ENCODE peak calls at places on chromosome 5, in six cellular contexts. B is MM.1S; C is AG04450; P is lower leg skin; Q is Peyer's patch; S is CD8-positive, alpha-beta T cell. W is an unnamed sample.

GRCh38 chr5:151675225-151675955 is 11.3 kb downstream of the SPARC start:
- DNase-seq in B (no peak), C (no peak), P (no peak), Q (no peak), S (no peak), W (no peak)

GRCh38 chr5:103010120-103010666 is 109.7 kb downstream of the GIN1 start:
- DNase-seq in B (no peak), C (no peak), P (no peak), Q (no peak), S (no peak), W (no peak)

GRCh38 chr5:113204525-113205161 is 228.0 kb downstream of the DCP2 start:
- DNase-seq in B (no peak), C (no peak), P (peak), Q (peak), S (no peak), W (no peak)

GRCh38 chr5:68086857-68087256 is 128.7 kb upstream of the PIK3R1 start:
- DNase-seq in B (no peak), C (peak), P (no peak), Q (peak), S (no peak), W (no peak)

GRCh38 chr5:135243194-135244191 is 155.5 kb downstream of the MACROH2A1 start:
- DNase-seq in B (no peak), C (no peak), P (peak), Q (peak), S (no peak), W (peak)

GRCh38 chr5:6710078-6710477 is 3.2 kb upstream of the TENT4A start:
- DNase-seq in B (no peak), C (no peak), P (no peak), Q (no peak), S (no peak), W (no peak)

GRCh38 chr5:93886098-93886806 is 144.9 kb upstream of the POU5F2 start:
- DNase-seq in B (no peak), C (no peak), P (no peak), Q (no peak), S (no peak), W (no peak)

GRCh38 chr5:38323645-38324295 is 65.4 kb downstream of the EGFLAM start:
- DNase-seq in B (no peak), C (no peak), P (no peak), Q (no peak), S (no peak), W (no peak)

GRCh38 chr5:1743769-1744085 is 55.9 kb downstream of the MRPL36 start:
- DNase-seq in B (no peak), C (no peak), P (peak), Q (peak), S (no peak), W (peak)

GRCh38 chr5:176796411-176796810 is 13.9 kb upstream of the UNC5A start:
- DNase-seq in B (no peak), C (no peak), P (no peak), Q (no peak), S (no peak), W (no peak)

GRCh38 chr5:1380910-1381309 is 36.0 kb upstream of the CLPTM1L start:
- DNase-seq in B (no peak), C (no peak), P (no peak), Q (no peak), S (no peak), W (no peak)

GRCh38 chr5:76690704-76691469 is 25.0 kb upstream of the F2R start:
- DNase-seq in B (no peak), C (no peak), P (no peak), Q (no peak), S (no peak), W (no peak)

GRCh38 chr5:125891326-125891725 is 531.9 kb upstream of the GRAMD2B start:
- DNase-seq in B (no peak), C (no peak), P (no peak), Q (no peak), S (no peak), W (no peak)

GRCh38 chr5:68359699-68360098 is 144.1 kb downstream of the PIK3R1 start:
- DNase-seq in B (no peak), C (no peak), P (no peak), Q (no peak), S (no peak), W (no peak)

GRCh38 chr5:442335-443238 is at the start of gene EXOC3:
- DNase-seq in B (peak), C (peak), P (peak), Q (peak), S (peak), W (peak)

GRCh38 chr5:153905214-153905613 is 133.5 kb downstream of the FAM114A2 start:
- DNase-seq in B (no peak), C (no peak), P (no peak), Q (no peak), S (no peak), W (no peak)

GRCh38 chr5:111857633-111858032 is 100.6 kb upstream of the NREP start:
- DNase-seq in B (no peak), C (no peak), P (no peak), Q (no peak), S (no peak), W (no peak)

GRCh38 chr5:111857067-111857466 is 100.1 kb upstream of the NREP start:
- DNase-seq in B (no peak), C (no peak), P (no peak), Q (no peak), S (no peak), W (no peak)

GRCh38 chr5:111859533-111860270 is 102.7 kb upstream of the NREP start:
- DNase-seq in B (no peak), C (peak), P (no peak), Q (no peak), S (no peak), W (no peak)

GRCh38 chr5:111855356-111855755 is 98.4 kb upstream of the NREP start:
- DNase-seq in B (no peak), C (no peak), P (no peak), Q (no peak), S (no peak), W (no peak)

DNA sequence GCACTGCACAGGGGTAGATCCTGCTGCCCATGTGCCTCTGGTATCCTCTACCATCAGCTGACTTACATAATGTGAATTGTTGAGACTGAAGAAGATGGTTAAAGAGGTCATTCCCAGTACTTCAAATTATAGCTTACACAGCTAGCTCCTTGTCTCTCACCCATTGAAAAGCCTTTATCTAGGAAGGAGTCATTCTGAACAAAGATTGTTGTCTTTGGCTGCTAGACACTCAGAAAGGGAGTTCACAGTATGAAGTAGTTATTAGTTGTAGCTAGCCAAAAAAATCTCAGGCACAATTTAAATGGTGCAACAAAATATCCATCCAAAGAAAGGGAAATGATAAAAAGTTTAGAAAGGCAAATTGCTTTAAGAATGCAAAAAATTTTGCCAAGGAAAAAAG is 102.0 kb upstream of the NREP start:
- DNase-seq in B (no peak), C (no peak), P (no peak), Q (no peak), S (no peak), W (no peak)
- TF ChIP-seq CTCF in B (no peak), C (no peak), P (no peak), Q (no peak), S (no peak), W (no peak)

GRCh38 chr5:164597293-164597900 is 1092.0 kb downstream of the MAT2B start:
- DNase-seq in B (peak), C (no peak), P (no peak), Q (no peak), S (no peak), W (no peak)
- TF ChIP-seq CTCF in B (peak), C (peak), P (no peak), Q (peak), S (no peak), W (no peak)

GRCh38 chr5:17185349-17185748 is 32.1 kb upstream of the BASP1 start:
- DNase-seq in B (no peak), C (no peak), P (no peak), Q (no peak), S (no peak), W (no peak)
- TF ChIP-seq CTCF in B (no peak), C (no peak), P (no peak), Q (no peak), S (no peak), W (no peak)

DNA sequence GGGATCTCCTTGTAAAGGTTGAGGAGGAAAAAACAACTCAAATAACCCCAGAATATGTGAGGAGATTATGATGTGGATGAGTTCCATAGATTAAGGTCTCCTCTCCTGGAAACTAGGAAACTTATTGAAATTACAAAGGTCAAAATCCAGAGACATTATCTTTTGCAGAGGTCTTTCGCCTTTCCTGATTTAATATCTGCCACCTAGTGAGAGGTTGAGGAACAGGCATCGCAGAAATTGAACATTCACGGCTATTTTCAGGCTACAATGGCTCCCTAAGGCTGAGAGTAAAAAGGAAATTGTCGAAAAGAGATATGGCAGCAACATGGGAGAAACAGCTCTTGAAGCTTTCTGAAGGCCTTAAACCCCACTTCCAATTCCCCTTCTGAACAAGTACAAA is 127.5 kb upstream of the PLCXD3 start:
- DNase-seq in B (no peak), C (no peak), P (no peak), Q (no peak), S (no peak), W (no peak)
- TF ChIP-seq CTCF in B (peak), C (peak), P (no peak), Q (no peak), S (no peak), W (no peak)

DNA sequence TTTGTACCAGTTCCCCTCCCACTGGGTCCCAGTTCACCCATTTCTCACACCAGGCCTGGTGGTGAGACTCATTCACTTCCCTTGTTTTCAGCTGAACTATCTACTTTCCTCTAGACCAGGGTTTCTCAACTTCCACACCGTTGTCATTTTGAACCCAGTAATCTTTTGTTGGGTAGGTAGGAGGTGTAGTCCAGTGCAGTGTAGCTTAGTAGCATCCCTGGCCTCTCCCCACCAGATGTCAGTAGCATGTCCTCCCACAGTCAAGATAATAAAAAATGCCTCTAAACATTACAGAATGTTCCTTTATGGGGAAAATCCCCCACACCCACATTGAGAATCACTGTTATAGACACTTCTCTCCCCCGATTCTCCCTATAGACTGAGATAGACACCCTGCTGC is 299.1 kb downstream of the EPB41L4A start:
- DNase-seq in B (no peak), C (no peak), P (no peak), Q (no peak), S (no peak), W (no peak)
- TF ChIP-seq CTCF in B (no peak), C (no peak), P (no peak), Q (no peak), S (no peak), W (no peak)

DNA sequence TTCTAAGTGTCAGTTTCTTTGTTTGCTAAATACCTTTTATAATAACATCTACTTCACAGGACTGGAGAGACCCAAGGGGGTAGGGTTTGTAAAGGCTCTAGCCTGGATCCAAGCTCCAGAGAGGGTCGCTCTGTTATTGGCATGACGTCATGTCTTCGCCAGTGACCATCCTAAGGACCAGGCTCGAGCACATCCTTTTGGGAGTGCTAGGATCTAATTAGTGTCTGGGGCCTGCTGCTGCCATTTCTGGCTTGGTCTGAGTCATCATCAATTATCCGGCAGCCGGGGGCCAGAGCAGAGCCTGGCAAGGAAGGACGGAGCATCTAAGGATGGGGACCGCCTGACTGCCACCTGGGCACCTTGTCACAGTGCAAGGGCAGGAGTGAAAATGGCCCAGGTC is 153.0 kb downstream of the NSG2 start:
- DNase-seq in B (no peak), C (no peak), P (peak), Q (no peak), S (no peak), W (no peak)
- TF ChIP-seq CTCF in B (no peak), C (no peak), P (no peak), Q (no peak), S (no peak), W (no peak)

DNA sequence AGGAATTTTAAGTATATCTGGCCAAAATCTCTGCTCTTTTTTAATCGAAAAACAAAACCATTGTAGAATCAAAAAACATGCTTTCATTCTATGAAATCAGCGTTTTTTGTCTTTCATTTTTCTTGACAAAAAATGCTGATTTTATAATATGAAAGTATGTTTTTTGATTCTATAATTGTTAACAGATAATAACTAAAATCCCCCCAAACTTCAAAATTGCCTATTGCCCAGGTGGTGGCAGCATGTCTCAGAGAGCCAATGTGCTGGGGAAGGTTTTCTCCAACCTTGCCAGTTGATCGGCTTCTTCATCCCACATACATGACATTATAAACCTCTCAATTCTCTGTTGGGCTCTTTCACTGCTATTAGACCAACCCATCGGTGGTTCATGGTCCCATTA is 5.1 kb upstream of the SMIM15 start:
- DNase-seq in B (peak), C (no peak), P (no peak), Q (no peak), S (no peak), W (no peak)
- TF ChIP-seq CTCF in B (peak), C (peak), P (no peak), Q (peak), S (no peak), W (no peak)

GRCh38 chr5:115551415-115551814 is 6.8 kb upstream of the FEM1C start:
- DNase-seq in B (no peak), C (no peak), P (no peak), Q (peak), S (no peak), W (no peak)

GRCh38 chr5:115553082-115553481 is 8.5 kb upstream of the FEM1C start:
- DNase-seq in B (no peak), C (no peak), P (no peak), Q (no peak), S (no peak), W (no peak)

GRCh38 chr5:115545065-115545882 is 699 bp upstream of the FEM1C start:
- DNase-seq in B (no peak), C (no peak), P (no peak), Q (no peak), S (no peak), W (no peak)

GRCh38 chr5:115548683-115549082 is 4.1 kb upstream of the FEM1C start:
- DNase-seq in B (no peak), C (no peak), P (no peak), Q (no peak), S (no peak), W (no peak)

DNA sequence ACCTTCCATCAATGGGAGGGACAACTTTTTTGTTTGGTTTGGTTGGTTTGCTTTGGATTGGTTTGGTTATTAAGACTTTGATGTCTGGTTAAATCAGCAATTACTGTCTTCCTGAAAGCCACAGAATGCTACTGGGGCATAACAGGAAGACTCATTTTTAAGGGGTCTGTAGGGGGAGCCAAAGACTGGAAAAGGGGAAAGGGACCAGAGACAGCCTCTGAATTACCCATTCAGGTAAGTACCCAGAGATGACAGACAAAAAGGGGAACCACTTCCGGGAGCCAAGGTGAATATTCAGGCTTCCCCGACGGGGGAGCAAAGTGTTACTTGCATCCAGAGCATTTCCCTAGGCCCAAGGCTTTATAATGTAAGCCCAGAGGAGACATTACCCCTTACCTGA is 4.6 kb upstream of the FEM1C start:
- DNase-seq in B (no peak), C (no peak), P (no peak), Q (no peak), S (no peak), W (no peak)
- TF ChIP-seq CTCF in B (peak), C (peak), P (no peak), Q (no peak), S (no peak), W (no peak)

DNA sequence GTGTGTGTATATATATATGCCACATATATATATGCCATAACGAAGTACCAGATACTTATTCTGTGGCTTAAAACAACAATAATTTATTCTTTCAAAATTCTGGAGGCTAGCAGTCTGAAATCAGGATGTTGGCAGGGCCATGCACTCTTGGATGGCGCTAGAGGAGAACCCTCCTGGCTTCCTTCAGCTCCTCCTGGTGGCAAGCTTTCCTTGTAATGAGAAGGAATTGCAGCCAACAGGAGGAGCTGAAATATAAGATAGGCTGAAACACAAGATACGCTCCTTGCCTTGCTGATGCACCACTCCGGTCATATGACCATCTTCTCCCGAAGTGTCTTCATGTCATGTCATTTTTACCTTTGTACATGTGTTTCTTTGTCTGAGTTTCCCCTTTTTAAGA is 368.1 kb upstream of the CTNND2 start:
- DNase-seq in B (no peak), C (no peak), P (no peak), Q (no peak), S (no peak), W (no peak)
- TF ChIP-seq CTCF in B (no peak), C (no peak), P (no peak), Q (no peak), S (no peak), W (no peak)

W was measured in natural killer cell.